ENCODE peak calls at places on chromosomes 13 and 19, in six cellular contexts. One of them, this sample, is unnamed.

GRCh38 chr19:4284974-4285373 is 5.9 kb downstream of the SHD start:
- DNase-seq in EL: no peak
- DNase-seq in left lung: no peak
- DNase-seq in amniotic stem cell: no peak
- DNase-seq in NCI-H748 treated with DMSO at 0.1 percent for 48 hours: no peak
- DNase-seq in activated CD4-positive, alpha-beta T cell treated with anti-CD3 and anti-CD28 coated beads for 48 hours: no peak
- DNase-seq in this sample: no peak

GRCh38 chr19:51799311-51799997 is 4.5 kb downstream of the FPR3 start:
- DNase-seq in EL: peak
- DNase-seq in left lung: peak
- DNase-seq in amniotic stem cell: peak
- DNase-seq in NCI-H748 treated with DMSO at 0.1 percent for 48 hours: no peak
- DNase-seq in activated CD4-positive, alpha-beta T cell treated with anti-CD3 and anti-CD28 coated beads for 48 hours: no peak
- DNase-seq in this sample: peak

GRCh38 chr13:70894258-70894657 is 786.0 kb upstream of the KLHL1 start:
- DNase-seq in EL: no peak
- DNase-seq in left lung: no peak
- DNase-seq in amniotic stem cell: no peak
- DNase-seq in NCI-H748 treated with DMSO at 0.1 percent for 48 hours: no peak
- DNase-seq in activated CD4-positive, alpha-beta T cell treated with anti-CD3 and anti-CD28 coated beads for 48 hours: no peak
- DNase-seq in this sample: no peak

GRCh38 chr19:57709616-57710015 is 612 bp upstream of the ZNF154 start:
- DNase-seq in EL: no peak
- DNase-seq in left lung: no peak
- DNase-seq in amniotic stem cell: no peak
- DNase-seq in NCI-H748 treated with DMSO at 0.1 percent for 48 hours: no peak
- DNase-seq in activated CD4-positive, alpha-beta T cell treated with anti-CD3 and anti-CD28 coated beads for 48 hours: no peak
- DNase-seq in this sample: no peak

GRCh38 chr19:4303778-4304508 is 455 bp upstream of the FSD1 start:
- DNase-seq in EL: no peak
- DNase-seq in left lung: no peak
- DNase-seq in amniotic stem cell: no peak
- DNase-seq in NCI-H748 treated with DMSO at 0.1 percent for 48 hours: no peak
- DNase-seq in activated CD4-positive, alpha-beta T cell treated with anti-CD3 and anti-CD28 coated beads for 48 hours: no peak
- DNase-seq in this sample: no peak

GRCh38 chr13:103876571-103876970 is 810.4 kb upstream of the SLC10A2 start:
- DNase-seq in EL: no peak
- DNase-seq in left lung: no peak
- DNase-seq in amniotic stem cell: no peak
- DNase-seq in NCI-H748 treated with DMSO at 0.1 percent for 48 hours: no peak
- DNase-seq in activated CD4-positive, alpha-beta T cell treated with anti-CD3 and anti-CD28 coated beads for 48 hours: no peak
- DNase-seq in this sample: no peak

GRCh38 chr19:4059493-4059880 is 7.2 kb downstream of the ZBTB7A start:
- DNase-seq in EL: no peak
- DNase-seq in left lung: no peak
- DNase-seq in amniotic stem cell: no peak
- DNase-seq in NCI-H748 treated with DMSO at 0.1 percent for 48 hours: no peak
- DNase-seq in activated CD4-positive, alpha-beta T cell treated with anti-CD3 and anti-CD28 coated beads for 48 hours: no peak
- DNase-seq in this sample: no peak

GRCh38 chr13:37918116-37919100 is 48.8 kb upstream of the TRPC4 start:
- DNase-seq in EL: no peak
- DNase-seq in left lung: no peak
- DNase-seq in amniotic stem cell: no peak
- DNase-seq in NCI-H748 treated with DMSO at 0.1 percent for 48 hours: no peak
- DNase-seq in activated CD4-positive, alpha-beta T cell treated with anti-CD3 and anti-CD28 coated beads for 48 hours: no peak
- DNase-seq in this sample: no peak

GRCh38 chr13:26541041-26541440 is 16.4 kb upstream of the WASF3 start:
- DNase-seq in EL: no peak
- DNase-seq in left lung: no peak
- DNase-seq in amniotic stem cell: no peak
- DNase-seq in NCI-H748 treated with DMSO at 0.1 percent for 48 hours: no peak
- DNase-seq in activated CD4-positive, alpha-beta T cell treated with anti-CD3 and anti-CD28 coated beads for 48 hours: no peak
- DNase-seq in this sample: no peak

GRCh38 chr19:49338023-49338677 is 2.9 kb downstream of the CD37 start:
- DNase-seq in EL: no peak
- DNase-seq in left lung: no peak
- DNase-seq in amniotic stem cell: no peak
- DNase-seq in NCI-H748 treated with DMSO at 0.1 percent for 48 hours: no peak
- DNase-seq in activated CD4-positive, alpha-beta T cell treated with anti-CD3 and anti-CD28 coated beads for 48 hours: no peak
- DNase-seq in this sample: peak

GRCh38 chr19:47421844-47422395 is 2.6 kb upstream of the MEIS3 start:
- DNase-seq in EL: peak
- DNase-seq in left lung: no peak
- DNase-seq in amniotic stem cell: no peak
- DNase-seq in NCI-H748 treated with DMSO at 0.1 percent for 48 hours: no peak
- DNase-seq in activated CD4-positive, alpha-beta T cell treated with anti-CD3 and anti-CD28 coated beads for 48 hours: no peak
- DNase-seq in this sample: no peak

GRCh38 chr13:23695711-23696512 is 125.7 kb downstream of the TNFRSF19 start:
- DNase-seq in EL: no peak
- DNase-seq in left lung: no peak
- DNase-seq in amniotic stem cell: no peak
- DNase-seq in NCI-H748 treated with DMSO at 0.1 percent for 48 hours: no peak
- DNase-seq in activated CD4-positive, alpha-beta T cell treated with anti-CD3 and anti-CD28 coated beads for 48 hours: peak
- DNase-seq in this sample: no peak

GRCh38 chr19:2546128-2547032 is 70.5 kb downstream of the GADD45B start:
- DNase-seq in EL: no peak
- DNase-seq in left lung: peak
- DNase-seq in amniotic stem cell: no peak
- DNase-seq in NCI-H748 treated with DMSO at 0.1 percent for 48 hours: no peak
- DNase-seq in activated CD4-positive, alpha-beta T cell treated with anti-CD3 and anti-CD28 coated beads for 48 hours: no peak
- DNase-seq in this sample: peak

GRCh38 chr13:82693607-82694006 is 1188.7 kb downstream of the SLITRK1 start:
- DNase-seq in EL: no peak
- DNase-seq in left lung: no peak
- DNase-seq in amniotic stem cell: no peak
- DNase-seq in NCI-H748 treated with DMSO at 0.1 percent for 48 hours: no peak
- DNase-seq in activated CD4-positive, alpha-beta T cell treated with anti-CD3 and anti-CD28 coated beads for 48 hours: no peak
- DNase-seq in this sample: no peak

GRCh38 chr13:95924389-95924994 is 128.7 kb downstream of the UGGT2 start:
- DNase-seq in EL: peak
- DNase-seq in left lung: no peak
- DNase-seq in amniotic stem cell: peak
- DNase-seq in NCI-H748 treated with DMSO at 0.1 percent for 48 hours: no peak
- DNase-seq in activated CD4-positive, alpha-beta T cell treated with anti-CD3 and anti-CD28 coated beads for 48 hours: no peak
- DNase-seq in this sample: no peak

GRCh38 chr13:51620165-51620983 is 36.1 kb downstream of the WDFY2 start:
- DNase-seq in EL: no peak
- DNase-seq in left lung: no peak
- DNase-seq in amniotic stem cell: no peak
- DNase-seq in NCI-H748 treated with DMSO at 0.1 percent for 48 hours: no peak
- DNase-seq in activated CD4-positive, alpha-beta T cell treated with anti-CD3 and anti-CD28 coated beads for 48 hours: no peak
- DNase-seq in this sample: no peak

GRCh38 chr13:41802684-41803554 is 158.0 kb downstream of the VWA8 start:
- DNase-seq in EL: peak
- DNase-seq in left lung: no peak
- DNase-seq in amniotic stem cell: peak
- DNase-seq in NCI-H748 treated with DMSO at 0.1 percent for 48 hours: no peak
- DNase-seq in activated CD4-positive, alpha-beta T cell treated with anti-CD3 and anti-CD28 coated beads for 48 hours: peak
- DNase-seq in this sample: no peak

GRCh38 chr19:5434970-5435641 is 20.1 kb upstream of the ZNRF4 start:
- DNase-seq in EL: peak
- DNase-seq in left lung: peak
- DNase-seq in amniotic stem cell: peak
- DNase-seq in NCI-H748 treated with DMSO at 0.1 percent for 48 hours: no peak
- DNase-seq in activated CD4-positive, alpha-beta T cell treated with anti-CD3 and anti-CD28 coated beads for 48 hours: peak
- DNase-seq in this sample: no peak

GRCh38 chr19:51456541-51457290 is 1.5 kb downstream of the SIGLEC8 start:
- DNase-seq in EL: no peak
- DNase-seq in left lung: no peak
- DNase-seq in amniotic stem cell: no peak
- DNase-seq in NCI-H748 treated with DMSO at 0.1 percent for 48 hours: no peak
- DNase-seq in activated CD4-positive, alpha-beta T cell treated with anti-CD3 and anti-CD28 coated beads for 48 hours: no peak
- DNase-seq in this sample: no peak

GRCh38 chr19:15253513-15253912 is 21.3 kb upstream of the EPHX3 start:
- DNase-seq in EL: no peak
- DNase-seq in left lung: no peak
- DNase-seq in amniotic stem cell: no peak
- DNase-seq in NCI-H748 treated with DMSO at 0.1 percent for 48 hours: no peak
- DNase-seq in activated CD4-positive, alpha-beta T cell treated with anti-CD3 and anti-CD28 coated beads for 48 hours: no peak
- DNase-seq in this sample: no peak

GRCh38 chr19:39998511-39998910 is 1.7 kb downstream of the ZNF546 start:
- DNase-seq in EL: peak
- DNase-seq in left lung: no peak
- DNase-seq in amniotic stem cell: no peak
- DNase-seq in NCI-H748 treated with DMSO at 0.1 percent for 48 hours: no peak
- DNase-seq in activated CD4-positive, alpha-beta T cell treated with anti-CD3 and anti-CD28 coated beads for 48 hours: no peak
- DNase-seq in this sample: no peak

GRCh38 chr13:114048463-114048862 is 74.6 kb upstream of the C13orf46 start:
- DNase-seq in EL: no peak
- DNase-seq in left lung: no peak
- DNase-seq in amniotic stem cell: no peak
- DNase-seq in NCI-H748 treated with DMSO at 0.1 percent for 48 hours: no peak
- DNase-seq in activated CD4-positive, alpha-beta T cell treated with anti-CD3 and anti-CD28 coated beads for 48 hours: no peak
- DNase-seq in this sample: no peak

GRCh38 chr19:4521170-4521887 is 3.0 kb upstream of the PLIN4 start:
- DNase-seq in EL: peak
- DNase-seq in left lung: no peak
- DNase-seq in amniotic stem cell: no peak
- DNase-seq in NCI-H748 treated with DMSO at 0.1 percent for 48 hours: no peak
- DNase-seq in activated CD4-positive, alpha-beta T cell treated with anti-CD3 and anti-CD28 coated beads for 48 hours: no peak
- DNase-seq in this sample: no peak

GRCh38 chr13:45604892-45605291 is 10.6 kb downstream of the ERICH6B start:
- DNase-seq in EL: no peak
- DNase-seq in left lung: no peak
- DNase-seq in amniotic stem cell: no peak
- DNase-seq in NCI-H748 treated with DMSO at 0.1 percent for 48 hours: no peak
- DNase-seq in activated CD4-positive, alpha-beta T cell treated with anti-CD3 and anti-CD28 coated beads for 48 hours: no peak
- DNase-seq in this sample: no peak

GRCh38 chr13:98289339-98289935 is 112.4 kb upstream of the RNF113B start:
- DNase-seq in EL: no peak
- DNase-seq in left lung: no peak
- DNase-seq in amniotic stem cell: no peak
- DNase-seq in NCI-H748 treated with DMSO at 0.1 percent for 48 hours: no peak
- DNase-seq in activated CD4-positive, alpha-beta T cell treated with anti-CD3 and anti-CD28 coated beads for 48 hours: no peak
- DNase-seq in this sample: no peak

This sample was measured in aorta.